ENCODE peak calls at places on chromosome 6, in nine cellular contexts. One of them, this sample, is unnamed.
A peak's percentile ranks its signal among the peaks of the same experiment; 100 is the strongest.

GRCh38 chr6:30311669-30312068 is 15.1 kb upstream of the TRIM39 start:
- DNase-seq in IMR-90: no peak
- DNase-seq in astrocyte of the spinal cord: no peak
- DNase-seq in left lung: no peak
- DNase-seq in WERI-Rb-1: no peak
- DNase-seq in fibroblast of pulmonary artery: no peak
- DNase-seq in adrenal gland: no peak
- DNase-seq in glutamatergic neuron: no peak
- DNase-seq in AG10803: peak; percentile 6
- DNase-seq in this sample: no peak

GRCh38 chr6:146894624-146895023 is 295.9 kb downstream of the ADGB start:
- DNase-seq in left lung: no peak
- DNase-seq in adrenal gland: no peak
- DNase-seq in WERI-Rb-1: no peak
- DNase-seq in astrocyte of the spinal cord: no peak
- DNase-seq in IMR-90: no peak
- DNase-seq in glutamatergic neuron: no peak
- DNase-seq in AG10803: no peak
- DNase-seq in fibroblast of pulmonary artery: no peak
- DNase-seq in this sample: no peak

GRCh38 chr6:53579338-53579737 is 34.4 kb upstream of the GCLC start:
- DNase-seq in astrocyte of the spinal cord: no peak
- DNase-seq in left lung: no peak
- DNase-seq in fibroblast of pulmonary artery: no peak
- DNase-seq in AG10803: no peak
- DNase-seq in glutamatergic neuron: no peak
- DNase-seq in adrenal gland: no peak
- DNase-seq in WERI-Rb-1: no peak
- DNase-seq in IMR-90: no peak
- DNase-seq in this sample: no peak

GRCh38 chr6:148599967-148600426 is 146.8 kb upstream of the UST start:
- DNase-seq in astrocyte of the spinal cord: no peak
- DNase-seq in left lung: no peak
- DNase-seq in AG10803: no peak
- DNase-seq in fibroblast of pulmonary artery: no peak
- DNase-seq in adrenal gland: no peak
- DNase-seq in WERI-Rb-1: no peak
- DNase-seq in glutamatergic neuron: no peak
- DNase-seq in IMR-90: peak; percentile 62
- DNase-seq in this sample: no peak

GRCh38 chr6:117501722-117502121 is 19.2 kb downstream of the DCBLD1 start:
- DNase-seq in adrenal gland: no peak
- DNase-seq in WERI-Rb-1: no peak
- DNase-seq in IMR-90: no peak
- DNase-seq in astrocyte of the spinal cord: no peak
- DNase-seq in fibroblast of pulmonary artery: no peak
- DNase-seq in glutamatergic neuron: no peak
- DNase-seq in AG10803: no peak
- DNase-seq in left lung: no peak
- DNase-seq in this sample: no peak

GRCh38 chr6:109999740-110000139 is 21.6 kb downstream of the GPR6 start:
- DNase-seq in WERI-Rb-1: no peak
- DNase-seq in left lung: no peak
- DNase-seq in AG10803: no peak
- DNase-seq in glutamatergic neuron: no peak
- DNase-seq in adrenal gland: no peak
- DNase-seq in astrocyte of the spinal cord: no peak
- DNase-seq in fibroblast of pulmonary artery: no peak
- DNase-seq in IMR-90: no peak
- DNase-seq in this sample: no peak

GRCh38 chr6:45942953-45943352 is 72.7 kb downstream of the CLIC5 start:
- DNase-seq in astrocyte of the spinal cord: no peak
- DNase-seq in WERI-Rb-1: no peak
- DNase-seq in left lung: no peak
- DNase-seq in fibroblast of pulmonary artery: no peak
- DNase-seq in AG10803: no peak
- DNase-seq in IMR-90: no peak
- DNase-seq in adrenal gland: no peak
- DNase-seq in glutamatergic neuron: no peak
- DNase-seq in this sample: no peak

GRCh38 chr6:168133186-168133585 is 54.2 kb upstream of the FRMD1 start:
- DNase-seq in adrenal gland: no peak
- DNase-seq in glutamatergic neuron: no peak
- DNase-seq in left lung: no peak
- DNase-seq in fibroblast of pulmonary artery: peak; percentile 66
- DNase-seq in WERI-Rb-1: peak; percentile 87
- DNase-seq in astrocyte of the spinal cord: peak; percentile 54
- DNase-seq in AG10803: peak; percentile 44
- DNase-seq in IMR-90: peak; percentile 53
- DNase-seq in this sample: no peak

GRCh38 chr6:107727096-107727757 is 96.9 kb downstream of the SCML4 start:
- DNase-seq in astrocyte of the spinal cord: no peak
- DNase-seq in IMR-90: no peak
- DNase-seq in glutamatergic neuron: no peak
- DNase-seq in AG10803: no peak
- DNase-seq in left lung: no peak
- DNase-seq in WERI-Rb-1: no peak
- DNase-seq in adrenal gland: no peak
- DNase-seq in fibroblast of pulmonary artery: no peak
- DNase-seq in this sample: no peak

GRCh38 chr6:107730106-107730505 is 94.0 kb downstream of the SCML4 start:
- DNase-seq in left lung: no peak
- DNase-seq in fibroblast of pulmonary artery: no peak
- DNase-seq in astrocyte of the spinal cord: no peak
- DNase-seq in AG10803: no peak
- DNase-seq in IMR-90: no peak
- DNase-seq in adrenal gland: no peak
- DNase-seq in WERI-Rb-1: peak; percentile 40
- DNase-seq in glutamatergic neuron: no peak
- DNase-seq in this sample: no peak

GRCh38 chr6:107730683-107731314 is 93.3 kb downstream of the SCML4 start:
- DNase-seq in glutamatergic neuron: no peak
- DNase-seq in adrenal gland: no peak
- DNase-seq in AG10803: no peak
- DNase-seq in fibroblast of pulmonary artery: no peak
- DNase-seq in astrocyte of the spinal cord: no peak
- DNase-seq in IMR-90: no peak
- DNase-seq in WERI-Rb-1: no peak
- DNase-seq in left lung: no peak
- DNase-seq in this sample: no peak

GRCh38 chr6:107728564-107728897 is 95.6 kb downstream of the SCML4 start:
- DNase-seq in AG10803: no peak
- DNase-seq in glutamatergic neuron: no peak
- DNase-seq in WERI-Rb-1: no peak
- DNase-seq in fibroblast of pulmonary artery: no peak
- DNase-seq in adrenal gland: no peak
- DNase-seq in astrocyte of the spinal cord: no peak
- DNase-seq in left lung: no peak
- DNase-seq in IMR-90: no peak
- DNase-seq in this sample: no peak

GRCh38 chr6:107729098-107729497 is 95.0 kb downstream of the SCML4 start:
- DNase-seq in astrocyte of the spinal cord: no peak
- DNase-seq in IMR-90: no peak
- DNase-seq in AG10803: no peak
- DNase-seq in WERI-Rb-1: peak; percentile 43
- DNase-seq in adrenal gland: no peak
- DNase-seq in left lung: no peak
- DNase-seq in glutamatergic neuron: no peak
- DNase-seq in fibroblast of pulmonary artery: no peak
- DNase-seq in this sample: no peak
- TF ChIP-seq CTCF in astrocyte of the spinal cord: peak; percentile 15
- TF ChIP-seq CTCF in IMR-90: no peak
- TF ChIP-seq CTCF in AG10803: peak; percentile 10
- TF ChIP-seq CTCF in WERI-Rb-1: peak; percentile 70
- TF ChIP-seq CTCF in adrenal gland: no peak
- TF ChIP-seq CTCF in left lung: no peak
- TF ChIP-seq CTCF in glutamatergic neuron: no peak
- TF ChIP-seq CTCF in fibroblast of pulmonary artery: no peak
- TF ChIP-seq CTCF in this sample: peak; percentile 5

GRCh38 chr6:140047321-140047720 is 672.9 kb upstream of the CITED2 start:
- DNase-seq in astrocyte of the spinal cord: no peak
- DNase-seq in adrenal gland: no peak
- DNase-seq in glutamatergic neuron: no peak
- DNase-seq in AG10803: no peak
- DNase-seq in WERI-Rb-1: no peak
- DNase-seq in fibroblast of pulmonary artery: no peak
- DNase-seq in IMR-90: no peak
- DNase-seq in left lung: no peak
- DNase-seq in this sample: no peak

GRCh38 chr6:140048202-140048790 is 673.8 kb upstream of the CITED2 start:
- DNase-seq in AG10803: no peak
- DNase-seq in fibroblast of pulmonary artery: no peak
- DNase-seq in glutamatergic neuron: no peak
- DNase-seq in adrenal gland: no peak
- DNase-seq in astrocyte of the spinal cord: no peak
- DNase-seq in left lung: no peak
- DNase-seq in IMR-90: no peak
- DNase-seq in WERI-Rb-1: no peak
- DNase-seq in this sample: no peak

GRCh38 chr6:140052757-140053729 is 678.6 kb upstream of the CITED2 start:
- DNase-seq in WERI-Rb-1: peak; percentile 13
- DNase-seq in AG10803: peak; percentile 81
- DNase-seq in astrocyte of the spinal cord: peak; percentile 29
- DNase-seq in IMR-90: peak; percentile 59
- DNase-seq in left lung: no peak
- DNase-seq in glutamatergic neuron: no peak
- DNase-seq in adrenal gland: no peak
- DNase-seq in fibroblast of pulmonary artery: peak; percentile 68
- DNase-seq in this sample: no peak

GRCh38 chr6:140051521-140052455 is 677.3 kb upstream of the CITED2 start:
- DNase-seq in IMR-90: peak; percentile 98
- DNase-seq in adrenal gland: peak; percentile 12
- DNase-seq in glutamatergic neuron: peak; percentile 18
- DNase-seq in astrocyte of the spinal cord: peak; percentile 88
- DNase-seq in WERI-Rb-1: no peak
- DNase-seq in fibroblast of pulmonary artery: peak; percentile 97
- DNase-seq in left lung: no peak
- DNase-seq in AG10803: peak; percentile 99
- DNase-seq in this sample: no peak

GRCh38 chr6:140050232-140050995 is 676.0 kb upstream of the CITED2 start:
- DNase-seq in WERI-Rb-1: no peak
- DNase-seq in adrenal gland: peak; percentile 21
- DNase-seq in left lung: no peak
- DNase-seq in glutamatergic neuron: peak; percentile 33
- DNase-seq in AG10803: peak; percentile 50
- DNase-seq in IMR-90: peak; percentile 72
- DNase-seq in fibroblast of pulmonary artery: peak; percentile 84
- DNase-seq in astrocyte of the spinal cord: peak; percentile 64
- DNase-seq in this sample: no peak
- TF ChIP-seq CTCF in WERI-Rb-1: no peak
- TF ChIP-seq CTCF in adrenal gland: no peak
- TF ChIP-seq CTCF in left lung: no peak
- TF ChIP-seq CTCF in glutamatergic neuron: no peak
- TF ChIP-seq CTCF in AG10803: no peak
- TF ChIP-seq CTCF in IMR-90: no peak
- TF ChIP-seq CTCF in fibroblast of pulmonary artery: no peak
- TF ChIP-seq CTCF in astrocyte of the spinal cord: no peak
- TF ChIP-seq CTCF in this sample: no peak

GRCh38 chr6:163815796-163816195 is 401.3 kb downstream of the QKI start:
- DNase-seq in AG10803: no peak
- DNase-seq in WERI-Rb-1: no peak
- DNase-seq in left lung: no peak
- DNase-seq in fibroblast of pulmonary artery: no peak
- DNase-seq in astrocyte of the spinal cord: no peak
- DNase-seq in glutamatergic neuron: no peak
- DNase-seq in adrenal gland: no peak
- DNase-seq in IMR-90: no peak
- DNase-seq in this sample: no peak

GRCh38 chr6:163814494-163815364 is 400.2 kb downstream of the QKI start:
- DNase-seq in astrocyte of the spinal cord: peak; percentile 78
- DNase-seq in glutamatergic neuron: no peak
- DNase-seq in AG10803: peak; percentile 77
- DNase-seq in fibroblast of pulmonary artery: peak; percentile 24
- DNase-seq in left lung: no peak
- DNase-seq in adrenal gland: peak; percentile 61
- DNase-seq in IMR-90: peak; percentile 88
- DNase-seq in WERI-Rb-1: no peak
- DNase-seq in this sample: peak; percentile 82

GRCh38 chr6:163818719-163819118 is 404.2 kb downstream of the QKI start:
- DNase-seq in WERI-Rb-1: no peak
- DNase-seq in fibroblast of pulmonary artery: no peak
- DNase-seq in astrocyte of the spinal cord: no peak
- DNase-seq in glutamatergic neuron: no peak
- DNase-seq in adrenal gland: no peak
- DNase-seq in IMR-90: no peak
- DNase-seq in AG10803: no peak
- DNase-seq in left lung: no peak
- DNase-seq in this sample: no peak

GRCh38 chr6:163813979-163814493 is 399.5 kb downstream of the QKI start:
- DNase-seq in astrocyte of the spinal cord: no peak
- DNase-seq in adrenal gland: no peak
- DNase-seq in glutamatergic neuron: no peak
- DNase-seq in left lung: no peak
- DNase-seq in IMR-90: no peak
- DNase-seq in fibroblast of pulmonary artery: no peak
- DNase-seq in WERI-Rb-1: no peak
- DNase-seq in AG10803: no peak
- DNase-seq in this sample: no peak

DNA sequence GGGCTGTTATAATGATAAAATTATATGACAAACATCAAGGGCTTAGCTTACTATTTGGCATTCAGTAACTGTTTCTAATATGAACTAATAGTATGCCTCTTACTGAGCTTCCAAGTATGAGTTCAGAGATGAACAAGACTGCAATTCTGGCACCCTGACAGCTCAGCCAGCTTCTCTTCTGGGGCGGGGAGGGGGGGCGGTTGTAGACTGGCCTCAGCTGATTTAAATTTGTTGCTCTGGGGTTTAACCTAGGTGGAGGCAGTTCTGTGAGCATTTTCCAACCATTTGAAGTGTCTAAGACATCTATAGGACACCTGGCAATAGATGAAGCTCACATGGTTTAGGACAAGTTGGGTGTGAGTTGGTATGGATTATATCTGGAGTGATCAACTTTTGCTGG is 401.9 kb downstream of the QKI start:
- DNase-seq in glutamatergic neuron: no peak
- DNase-seq in fibroblast of pulmonary artery: no peak
- DNase-seq in astrocyte of the spinal cord: no peak
- DNase-seq in WERI-Rb-1: no peak
- DNase-seq in left lung: no peak
- DNase-seq in AG10803: no peak
- DNase-seq in adrenal gland: no peak
- DNase-seq in IMR-90: peak; percentile 14
- DNase-seq in this sample: no peak
- TF ChIP-seq CTCF in glutamatergic neuron: no peak
- TF ChIP-seq CTCF in fibroblast of pulmonary artery: no peak
- TF ChIP-seq CTCF in astrocyte of the spinal cord: no peak
- TF ChIP-seq CTCF in WERI-Rb-1: no peak
- TF ChIP-seq CTCF in left lung: no peak
- TF ChIP-seq CTCF in AG10803: no peak
- TF ChIP-seq CTCF in adrenal gland: no peak
- TF ChIP-seq CTCF in IMR-90: no peak
- TF ChIP-seq CTCF in this sample: no peak

GRCh38 chr6:133288662-133289061 is 47.5 kb downstream of the EYA4 start:
- DNase-seq in astrocyte of the spinal cord: no peak
- DNase-seq in IMR-90: no peak
- DNase-seq in adrenal gland: no peak
- DNase-seq in fibroblast of pulmonary artery: no peak
- DNase-seq in WERI-Rb-1: no peak
- DNase-seq in left lung: no peak
- DNase-seq in AG10803: no peak
- DNase-seq in glutamatergic neuron: no peak
- DNase-seq in this sample: no peak

GRCh38 chr6:133291671-133292070 is 50.5 kb downstream of the EYA4 start:
- DNase-seq in fibroblast of pulmonary artery: peak; percentile 21
- DNase-seq in WERI-Rb-1: no peak
- DNase-seq in AG10803: no peak
- DNase-seq in left lung: no peak
- DNase-seq in glutamatergic neuron: no peak
- DNase-seq in astrocyte of the spinal cord: peak; percentile 17
- DNase-seq in adrenal gland: no peak
- DNase-seq in IMR-90: peak; percentile 31
- DNase-seq in this sample: no peak

GRCh38 chr6:133290926-133291325 is 49.8 kb downstream of the EYA4 start:
- DNase-seq in left lung: no peak
- DNase-seq in glutamatergic neuron: no peak
- DNase-seq in astrocyte of the spinal cord: no peak
- DNase-seq in WERI-Rb-1: no peak
- DNase-seq in fibroblast of pulmonary artery: no peak
- DNase-seq in IMR-90: no peak
- DNase-seq in AG10803: no peak
- DNase-seq in adrenal gland: no peak
- DNase-seq in this sample: no peak

GRCh38 chr6:133289733-133290306 is 48.7 kb downstream of the EYA4 start:
- DNase-seq in adrenal gland: no peak
- DNase-seq in astrocyte of the spinal cord: no peak
- DNase-seq in AG10803: no peak
- DNase-seq in fibroblast of pulmonary artery: no peak
- DNase-seq in glutamatergic neuron: no peak
- DNase-seq in left lung: no peak
- DNase-seq in IMR-90: no peak
- DNase-seq in WERI-Rb-1: no peak
- DNase-seq in this sample: no peak

GRCh38 chr6:133286765-133287164 is 45.6 kb downstream of the EYA4 start:
- DNase-seq in WERI-Rb-1: no peak
- DNase-seq in glutamatergic neuron: no peak
- DNase-seq in AG10803: peak; percentile 15
- DNase-seq in fibroblast of pulmonary artery: peak; percentile 48
- DNase-seq in IMR-90: peak; percentile 27
- DNase-seq in adrenal gland: no peak
- DNase-seq in astrocyte of the spinal cord: peak; percentile 24
- DNase-seq in left lung: no peak
- DNase-seq in this sample: no peak
- TF ChIP-seq CTCF in WERI-Rb-1: peak; percentile 47
- TF ChIP-seq CTCF in glutamatergic neuron: peak; percentile 37
- TF ChIP-seq CTCF in AG10803: peak; percentile 46
- TF ChIP-seq CTCF in fibroblast of pulmonary artery: peak; percentile 60
- TF ChIP-seq CTCF in IMR-90: peak; percentile 48
- TF ChIP-seq CTCF in adrenal gland: no peak
- TF ChIP-seq CTCF in astrocyte of the spinal cord: peak; percentile 57
- TF ChIP-seq CTCF in left lung: no peak
- TF ChIP-seq CTCF in this sample: peak; percentile 32